ENCODE peak calls at places on chromosomes 11 and 22, in nine cellular contexts. J, I, U, P, O, C, L, M and A are unnamed samples.
A peak's percentile ranks its signal among the peaks of the same experiment; 100 is the strongest.

GRCh38 chr11:60367009-60367408 is 11.3 kb upstream of the MS4A7 start:
- DNase-seq in I (no peak), L (no peak), O (no peak), M (no peak), J (no peak), P (no peak), U (no peak), C (no peak), A (no peak)

GRCh38 chr11:117933930-117934329 is 4.7 kb upstream of the TMPRSS13 start:
- DNase-seq in P (no peak), L (no peak), I (peak; percentile 20), O (no peak), U (no peak), M (no peak), C (no peak), J (no peak), A (no peak)

GRCh38 chr22:33793464-33793863 is 126.8 kb downstream of the LARGE1 start:
- DNase-seq in I (no peak), U (no peak), C (no peak), L (no peak), O (no peak), P (no peak), J (no peak), M (no peak), A (no peak)

GRCh38 chr22:27116295-27116694 is 458.9 kb downstream of the MIAT start:
- DNase-seq in C (no peak), J (no peak), L (no peak), I (peak; percentile 4), M (no peak), O (no peak), P (no peak), U (no peak), A (peak; percentile 35)

GRCh38 chr11:12240669-12241068 is 130.3 kb downstream of the MICAL2 start:
- DNase-seq in P (no peak), U (no peak), C (no peak), M (no peak), O (no peak), I (no peak), L (no peak), J (no peak), A (no peak)

GRCh38 chr11:58127350-58127749 is 2.0 kb upstream of the OR9I1 start:
- DNase-seq in J (no peak), I (no peak), O (no peak), P (no peak), L (no peak), M (no peak), U (no peak), C (no peak), A (no peak)

GRCh38 chr11:95231881-95232605 is 1.0 kb upstream of the SESN3 start:
- DNase-seq in M (peak; percentile 53), P (peak; percentile 48), J (peak; percentile 34), U (no peak), I (peak; percentile 86), O (peak; percentile 66), C (no peak), L (peak; percentile 80), A (peak; percentile 83)

GRCh38 chr11:35974878-35975578 is 31.2 kb downstream of the LDLRAD3 start:
- DNase-seq in L (peak; percentile 73), I (no peak), C (no peak), O (no peak), J (peak; percentile 14), P (no peak), M (no peak), U (no peak), A (no peak)

GRCh38 chr11:61295596-61295926 is 445 bp upstream of the VWCE start:
- DNase-seq in C (no peak), M (no peak), O (no peak), U (no peak), I (no peak), P (no peak), J (no peak), L (peak; percentile 26), A (no peak)

GRCh38 chr11:77650165-77650564 is 12.6 kb upstream of the CLNS1A start:
- DNase-seq in U (no peak), O (no peak), C (no peak), M (no peak), J (no peak), P (no peak), L (no peak), I (no peak), A (no peak)

GRCh38 chr22:33832558-33833151 is 87.6 kb downstream of the LARGE1 start:
- DNase-seq in P (no peak), U (no peak), J (no peak), O (peak; percentile 50), M (no peak), C (no peak), I (no peak), L (no peak), A (peak; percentile 7)

GRCh38 chr11:10305262-10305963 is 540 bp downstream of the ADM start:
- DNase-seq in L (peak; percentile 67), I (peak; percentile 73), P (no peak), U (no peak), O (peak; percentile 35), J (peak; percentile 25), C (no peak), M (peak; percentile 26), A (peak; percentile 74)

GRCh38 chr11:131796541-131796940 is 426.1 kb downstream of the NTM start:
- DNase-seq in U (no peak), O (no peak), J (no peak), M (no peak), I (no peak), L (no peak), C (no peak), P (no peak), A (no peak)